ENCODE peak calls at places on chromosomes 12 and 14, in six cellular contexts. P is NT2/D1, I is brain microvascular endothelial cell, E is H7, M is MM.1S, A is IMR-90. K is an unnamed sample. For H3K36me3, the result is how much of the 10 kb centered on the place peaks cover.

GRCh38 chr12:6226002-6226700 is 26.0 kb downstream of the CD9 start:
- DNase-seq in P (no peak), I (no peak), E (no peak), M (no peak), A (peak), K (no peak)

GRCh38 chr14:35051796-35052195 is 5.7 kb downstream of the FAM177A1 start:
- DNase-seq in P (no peak), I (peak), E (no peak), M (no peak), A (peak), K (no peak)

GRCh38 chr12:66678640-66679268 is at the start of gene GRIP1:
- DNase-seq in P (no peak), I (no peak), E (no peak), M (no peak), A (no peak), K (no peak)

GRCh38 chr12:21775130-21775920 is 819 bp upstream of the KCNJ8 start:
- DNase-seq in P (no peak), I (no peak), E (peak), M (no peak), A (no peak), K (no peak)

GRCh38 chr12:78240827-78241226 is 410.1 kb downstream of the NAV3 start:
- DNase-seq in P (no peak), I (no peak), E (no peak), M (no peak), A (no peak), K (no peak)

GRCh38 chr12:59660148-59660547 is 64.3 kb downstream of the SLC16A7 start:
- DNase-seq in P (no peak), I (no peak), E (no peak), M (no peak), A (no peak), K (no peak)

GRCh38 chr12:89370850-89371249 is 18.5 kb upstream of the DUSP6 start:
- DNase-seq in P (no peak), I (peak), E (no peak), M (no peak), A (peak), K (no peak)

GRCh38 chr12:31008241-31008711 is 65.4 kb upstream of the DDX11 start:
- DNase-seq in P (no peak), I (no peak), E (peak), M (no peak), A (no peak), K (no peak)

GRCh38 chr12:49094966-49095365 is 365 bp upstream of the DHH start:
- DNase-seq in P (no peak), I (no peak), E (no peak), M (no peak), A (no peak), K (no peak)

GRCh38 chr14:72634910-72635647 is 258.8 kb downstream of the DPF3 start:
- DNase-seq in P (no peak), I (no peak), E (no peak), M (peak), A (no peak), K (no peak)

GRCh38 chr12:30753233-30753632 is 1.5 kb downstream of the CAPRIN2 start:
- DNase-seq in P (peak), I (peak), E (peak), M (peak), A (peak), K (peak)

GRCh38 chr14:100165376-100165775 is 5.9 kb upstream of the DEGS2 start:
- DNase-seq in P (no peak), I (no peak), E (peak), M (no peak), A (no peak), K (no peak)

GRCh38 chr14:29442720-29443119 is 484.9 kb downstream of the PRKD1 start:
- DNase-seq in P (no peak), I (peak), E (no peak), M (peak), A (peak), K (no peak)

GRCh38 chr12:53333289-53333688 is 2.9 kb downstream of the SP7 start:
- DNase-seq in P (no peak), I (no peak), E (peak), M (no peak), A (no peak), K (no peak)

GRCh38 chr12:124747426-124748161 is 116.1 kb downstream of the SCARB1 start:
- DNase-seq in P (no peak), I (peak), E (no peak), M (no peak), A (peak), K (no peak)

GRCh38 chr12:94551810-94552209 is 92.1 kb upstream of the CEP83 start:
- DNase-seq in P (no peak), I (no peak), E (no peak), M (no peak), A (no peak), K (no peak)

GRCh38 chr12:68310370-68310769 is 21.8 kb downstream of the MDM1 start:
- DNase-seq in P (no peak), I (peak), E (no peak), M (no peak), A (peak), K (no peak)

GRCh38 chr12:52440821-52441319 is 6.7 kb upstream of the KRT75 start:
- DNase-seq in P (no peak), I (peak), E (no peak), M (no peak), A (peak), K (no peak)

GRCh38 chr12:47033797-47034555 is 45.4 kb upstream of the PCED1B start:
- DNase-seq in P (no peak), I (no peak), E (no peak), M (no peak), A (no peak), K (no peak)

GRCh38 chr12:2982361-2982760 is 23.2 kb downstream of the TEAD4 start:
- DNase-seq in P (no peak), I (no peak), E (peak), M (no peak), A (no peak), K (no peak)

GRCh38 chr12:61538951-61539350 is 721.3 kb upstream of the USP15 start:
- DNase-seq in P (peak), I (peak), E (peak), M (peak), A (no peak), K (peak)

GRCh38 chr12:95418142-95418541 is 55.8 kb upstream of the METAP2 start:
- DNase-seq in P (no peak), I (no peak), E (no peak), M (no peak), A (no peak), K (no peak)

GRCh38 chr14:93945070-93945399 is 17.9 kb downstream of the FAM181A start:
- DNase-seq in P (no peak), I (no peak), E (no peak), M (no peak), A (no peak), K (no peak)

GRCh38 chr12:125373375-125373774 is 308.1 kb downstream of the AACS start:
- DNase-seq in P (no peak), I (no peak), E (no peak), M (no peak), A (no peak), K (no peak)

GRCh38 chr14:100025111-100025510 is 40.1 kb upstream of the EVL start:
- DNase-seq in P (no peak), I (no peak), E (peak), M (peak), A (peak), K (peak)

GRCh38 chr12:39595923-39596322 is 23.7 kb downstream of the ABCD2 start:
- DNase-seq in P (no peak), I (no peak), E (no peak), M (no peak), A (no peak), K (no peak)

GRCh38 chr12:558595-558994 is 98.9 kb downstream of the B4GALNT3 start:
- DNase-seq in P (no peak), I (no peak), E (no peak), M (no peak), A (no peak), K (no peak)

GRCh38 chr14:101579372-101580080 is 18.2 kb downstream of the DIO3 start:
- DNase-seq in P (no peak), I (no peak), E (no peak), M (no peak), A (no peak), K (no peak)

GRCh38 chr12:77754086-77754485 is 76.6 kb upstream of the NAV3 start:
- DNase-seq in P (no peak), I (no peak), E (no peak), M (no peak), A (no peak), K (no peak)

GRCh38 chr14:76760331-76761197 is 704 bp upstream of the VASH1 start:
- DNase-seq in P (no peak), I (no peak), E (peak), M (no peak), A (no peak), K (no peak)

GRCh38 chr12:116948298-116948697 is 37.5 kb downstream of the FBXW8 start:
- DNase-seq in P (no peak), I (no peak), E (no peak), M (no peak), A (no peak), K (no peak)

GRCh38 chr12:116941188-116941587 is 30.4 kb downstream of the FBXW8 start:
- DNase-seq in P (no peak), I (no peak), E (no peak), M (no peak), A (no peak), K (no peak)

GRCh38 chr12:116950628-116951325 is 40.0 kb downstream of the FBXW8 start:
- DNase-seq in P (no peak), I (no peak), E (no peak), M (no peak), A (no peak), K (no peak)

GRCh38 chr12:116943419-116944372 is 32.9 kb downstream of the FBXW8 start:
- DNase-seq in P (no peak), I (no peak), E (no peak), M (no peak), A (no peak), K (no peak)

DNA sequence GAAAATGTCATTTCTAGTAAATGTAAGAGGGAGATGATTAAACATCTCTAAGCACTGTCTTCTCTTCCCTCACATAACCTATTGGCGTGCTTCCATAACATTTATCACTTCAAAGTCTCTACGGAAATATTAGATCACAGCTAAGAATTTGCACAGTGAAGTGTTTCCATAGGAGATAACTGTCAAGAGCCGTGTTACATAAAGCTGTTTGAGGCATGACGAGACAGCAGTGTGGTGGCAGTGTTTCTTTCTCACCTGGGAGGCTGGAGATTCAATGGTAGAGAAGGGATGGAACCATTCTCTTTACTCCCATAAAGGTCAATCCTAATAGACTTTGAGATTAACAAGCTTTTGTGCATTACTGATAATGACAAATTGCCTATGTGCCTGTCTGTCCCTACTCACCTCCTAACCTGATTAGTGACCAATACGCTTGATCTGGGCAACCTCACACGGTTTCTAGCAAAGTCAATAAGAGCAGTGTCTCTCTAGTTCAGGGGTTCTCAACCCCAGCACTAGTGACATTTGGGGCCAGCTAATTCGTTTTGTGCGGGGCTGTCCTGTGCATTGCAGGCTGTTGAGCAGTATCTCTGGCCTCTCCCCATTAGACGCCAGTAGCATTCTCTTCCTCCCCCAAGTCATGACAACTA is 35.3 kb downstream of the FBXW8 start:
- DNase-seq in P (no peak), I (no peak), E (no peak), M (no peak), A (no peak), K (no peak)
- H3K36me3 ChIP-seq in P (half or more), I (under half), E (under half), M (under half), A (under half), K (under half)

DNA sequence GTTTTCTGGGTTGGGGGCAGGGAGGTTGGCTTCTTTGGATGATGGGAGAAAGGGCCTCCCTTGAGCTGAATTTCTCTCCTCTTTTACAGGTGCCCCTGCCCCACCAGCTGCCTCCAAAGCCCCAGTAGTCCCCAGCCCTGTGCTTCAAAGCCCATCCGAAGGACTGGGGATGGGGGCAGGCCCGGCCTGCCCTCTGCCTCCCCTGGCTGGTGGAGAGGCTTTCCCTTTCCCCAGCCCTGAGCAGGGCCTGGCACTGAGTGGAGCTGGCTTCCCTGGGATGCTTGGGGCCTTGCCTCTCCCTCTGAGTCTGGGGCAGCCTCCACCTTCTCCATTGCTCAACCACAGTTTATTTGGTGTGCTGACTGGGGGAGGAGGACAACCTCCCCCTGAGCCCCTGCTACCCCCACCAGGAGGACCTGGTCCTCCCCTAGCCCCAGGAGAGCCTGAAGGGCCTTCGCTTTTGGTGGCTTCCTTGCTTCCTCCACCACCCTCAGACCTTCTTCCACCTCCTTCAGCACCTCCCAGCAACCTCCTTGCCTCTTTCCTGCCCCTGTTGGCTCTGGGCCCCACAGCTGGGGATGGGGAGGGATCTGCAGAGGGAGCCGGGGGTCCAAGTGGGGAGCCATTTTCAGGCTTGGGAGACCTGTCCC is 4.0 kb downstream of the MBD6 start:
- DNase-seq in P (no peak), I (no peak), E (no peak), M (no peak), A (no peak), K (no peak)
- H3K36me3 ChIP-seq in P (half or more), I (half or more), E (under half), M (under half), A (half or more), K (under half)

DNA sequence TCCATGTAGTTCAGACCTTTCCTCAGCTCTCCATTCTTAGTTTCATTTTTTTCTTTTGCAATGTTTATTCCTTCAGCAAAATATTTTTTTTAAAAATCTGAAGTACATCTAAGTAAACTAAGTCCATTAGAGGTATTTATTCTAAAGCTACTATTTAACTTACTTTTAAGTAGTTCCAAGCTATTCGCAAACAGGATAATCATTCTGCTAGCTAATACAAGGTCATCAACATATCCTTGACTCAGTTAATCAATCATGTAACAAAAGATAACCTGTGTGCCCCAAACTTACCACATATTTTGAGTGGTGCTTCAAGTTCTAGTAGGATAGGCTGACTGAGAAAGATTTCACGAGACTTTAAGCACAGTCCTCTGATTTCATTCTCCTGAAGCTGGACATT is 11.2 kb downstream of the PPP1CC start:
- DNase-seq in P (no peak), I (no peak), E (no peak), M (no peak), A (no peak), K (no peak)
- H3K36me3 ChIP-seq in P (half or more), I (under half), E (under half), M (under half), A (under half), K (under half)

DNA sequence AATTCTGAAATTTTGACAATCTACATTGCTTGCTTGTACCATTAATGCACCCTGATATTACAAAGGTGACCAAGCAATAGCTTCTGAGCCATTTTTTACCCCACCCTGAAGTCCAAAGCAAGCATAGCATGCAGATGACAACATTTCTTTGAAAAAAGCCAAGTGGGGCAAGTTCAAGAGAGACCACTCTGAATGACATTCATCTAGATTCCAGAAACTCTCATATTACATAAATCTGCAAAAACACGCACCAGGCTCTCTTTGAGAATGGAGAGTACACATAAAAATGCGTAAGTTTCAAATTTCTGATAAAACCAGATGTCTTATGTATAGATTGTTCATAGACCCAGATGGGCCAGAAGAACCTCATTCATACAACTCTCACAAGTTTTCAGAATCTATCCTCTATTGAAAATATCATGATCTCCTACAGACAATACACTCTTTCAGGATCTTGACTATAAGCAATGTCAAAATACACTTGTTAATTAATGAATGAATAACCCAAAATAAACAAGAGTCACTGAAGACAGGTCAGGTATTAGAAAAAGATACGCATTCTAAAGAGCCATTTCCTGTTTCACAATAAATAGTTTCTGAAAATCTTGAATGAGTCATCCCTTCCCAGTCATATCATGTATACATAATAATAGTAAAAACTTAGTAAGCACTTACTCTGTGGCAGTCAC is 72.2 kb downstream of the PPP2R5E start:
- DNase-seq in P (no peak), I (no peak), E (no peak), M (peak), A (peak), K (no peak)
- H3K36me3 ChIP-seq in P (under half), I (under half), E (under half), M (under half), A (under half), K (under half)

GRCh38 chr12:42196728-42197603 is 41.1 kb downstream of the YAF2 start:
- DNase-seq in P (no peak), I (no peak), E (no peak), M (no peak), A (no peak), K (no peak)

GRCh38 chr12:42204819-42205218 is 33.2 kb downstream of the YAF2 start:
- DNase-seq in P (no peak), I (no peak), E (no peak), M (no peak), A (no peak), K (no peak)

GRCh38 chr12:42201061-42201460 is 37.0 kb downstream of the YAF2 start:
- DNase-seq in P (no peak), I (no peak), E (no peak), M (no peak), A (peak), K (no peak)

DNA sequence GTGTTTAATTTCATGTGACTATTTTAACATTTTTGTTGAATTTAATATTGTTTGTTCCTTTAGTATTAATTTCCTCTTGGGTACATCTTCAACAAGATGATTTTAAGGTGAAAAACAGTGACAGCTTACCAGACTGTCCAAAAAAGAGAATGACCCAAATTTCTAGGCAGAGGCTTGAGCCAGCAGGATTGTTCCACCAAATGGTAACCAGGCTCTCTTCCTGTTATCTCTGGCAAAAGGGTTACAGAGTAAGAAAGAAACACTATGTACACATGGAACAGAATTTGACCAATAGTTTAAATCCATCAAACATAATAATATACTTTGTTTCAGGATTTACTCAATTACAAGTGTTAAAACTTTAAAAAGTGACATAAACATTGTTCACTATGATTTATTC is 39.0 kb downstream of the YAF2 start:
- DNase-seq in P (no peak), I (no peak), E (no peak), M (no peak), A (no peak), K (no peak)
- H3K36me3 ChIP-seq in P (under half), I (under half), E (under half), M (under half), A (under half), K (under half)

GRCh38 chr14:20384886-20385285 is 28.4 kb downstream of the TEP1 start:
- DNase-seq in P (no peak), I (no peak), E (no peak), M (no peak), A (no peak), K (no peak)

GRCh38 chr14:20386276-20386855 is 26.9 kb downstream of the TEP1 start:
- DNase-seq in P (no peak), I (no peak), E (no peak), M (no peak), A (no peak), K (no peak)

GRCh38 chr14:20388159-20388558 is 25.1 kb downstream of the TEP1 start:
- DNase-seq in P (peak), I (no peak), E (peak), M (no peak), A (no peak), K (no peak)

GRCh38 chr14:20384321-20384720 is 29.0 kb downstream of the TEP1 start:
- DNase-seq in P (no peak), I (no peak), E (no peak), M (no peak), A (no peak), K (no peak)

GRCh38 chr14:20387577-20387976 is 25.7 kb downstream of the TEP1 start:
- DNase-seq in P (no peak), I (no peak), E (no peak), M (no peak), A (no peak), K (no peak)
- H3K36me3 ChIP-seq in P (half or more), I (half or more), E (under half), M (under half), A (half or more), K (under half)